ENCODE peak calls at places on chromosome 15, in five cellular contexts. One of them, this sample, is unnamed.

GRCh38 chr15:74042603-74043424 is 39.5 kb downstream of the GOLGA6A start:
- DNase-seq in fibroblast of pulmonary artery: no peak
- DNase-seq in WTC11: no peak
- DNase-seq in Peyer's patch: no peak
- DNase-seq in CD4-positive, alpha-beta T cell: no peak
- DNase-seq in this sample: no peak

GRCh38 chr15:93478922-93479321 is 389.9 kb upstream of the RGMA start:
- DNase-seq in fibroblast of pulmonary artery: no peak
- DNase-seq in Peyer's patch: no peak
- DNase-seq in CD4-positive, alpha-beta T cell: no peak
- DNase-seq in WTC11: no peak
- DNase-seq in this sample: no peak

GRCh38 chr15:39453500-39454073 is 127.3 kb upstream of the THBS1 start:
- DNase-seq in Peyer's patch: no peak
- DNase-seq in fibroblast of pulmonary artery: no peak
- DNase-seq in WTC11: no peak
- DNase-seq in CD4-positive, alpha-beta T cell: no peak
- DNase-seq in this sample: no peak

GRCh38 chr15:65862682-65863081 is 6.6 kb upstream of the RAB11A start:
- DNase-seq in CD4-positive, alpha-beta T cell: peak
- DNase-seq in WTC11: peak
- DNase-seq in Peyer's patch: peak
- DNase-seq in fibroblast of pulmonary artery: peak
- DNase-seq in this sample: no peak

GRCh38 chr15:49715213-49715612 is 94.4 kb downstream of the DTWD1 start:
- DNase-seq in CD4-positive, alpha-beta T cell: no peak
- DNase-seq in fibroblast of pulmonary artery: no peak
- DNase-seq in WTC11: no peak
- DNase-seq in Peyer's patch: no peak
- DNase-seq in this sample: no peak

GRCh38 chr15:94265009-94265408 is 33.6 kb downstream of the MCTP2 start:
- DNase-seq in Peyer's patch: no peak
- DNase-seq in fibroblast of pulmonary artery: no peak
- DNase-seq in CD4-positive, alpha-beta T cell: no peak
- DNase-seq in WTC11: no peak
- DNase-seq in this sample: no peak

GRCh38 chr15:75891895-75892294 is 11.8 kb upstream of the FBXO22 start:
- DNase-seq in fibroblast of pulmonary artery: peak
- DNase-seq in CD4-positive, alpha-beta T cell: no peak
- DNase-seq in Peyer's patch: no peak
- DNase-seq in WTC11: no peak
- DNase-seq in this sample: no peak

GRCh38 chr15:76209523-76209922 is 101.7 kb downstream of the ETFA start:
- DNase-seq in WTC11: no peak
- DNase-seq in CD4-positive, alpha-beta T cell: no peak
- DNase-seq in Peyer's patch: no peak
- DNase-seq in fibroblast of pulmonary artery: no peak
- DNase-seq in this sample: no peak

GRCh38 chr15:45199136-45199810 is 11.5 kb upstream of the SHF start:
- DNase-seq in WTC11: peak
- DNase-seq in Peyer's patch: peak
- DNase-seq in CD4-positive, alpha-beta T cell: peak
- DNase-seq in fibroblast of pulmonary artery: no peak
- DNase-seq in this sample: no peak

GRCh38 chr15:91055548-91056331 is 33.3 kb upstream of the VPS33B start:
- DNase-seq in WTC11: peak
- DNase-seq in Peyer's patch: peak
- DNase-seq in fibroblast of pulmonary artery: peak
- DNase-seq in CD4-positive, alpha-beta T cell: peak
- DNase-seq in this sample: peak

GRCh38 chr15:80861776-80862175 is 82.6 kb downstream of the CEMIP start:
- DNase-seq in Peyer's patch: no peak
- DNase-seq in WTC11: no peak
- DNase-seq in CD4-positive, alpha-beta T cell: no peak
- DNase-seq in fibroblast of pulmonary artery: no peak
- DNase-seq in this sample: no peak

GRCh38 chr15:55942332-55942731 is 51.1 kb downstream of the NEDD4 start:
- DNase-seq in WTC11: no peak
- DNase-seq in Peyer's patch: no peak
- DNase-seq in CD4-positive, alpha-beta T cell: no peak
- DNase-seq in fibroblast of pulmonary artery: peak
- DNase-seq in this sample: no peak

GRCh38 chr15:50227076-50227475 is 38.5 kb downstream of the HDC start:
- DNase-seq in WTC11: no peak
- DNase-seq in fibroblast of pulmonary artery: peak
- DNase-seq in Peyer's patch: no peak
- DNase-seq in CD4-positive, alpha-beta T cell: no peak
- DNase-seq in this sample: no peak

GRCh38 chr15:95409924-95410323 is 920.6 kb upstream of the NR2F2 start:
- DNase-seq in fibroblast of pulmonary artery: no peak
- DNase-seq in CD4-positive, alpha-beta T cell: no peak
- DNase-seq in WTC11: no peak
- DNase-seq in Peyer's patch: no peak
- DNase-seq in this sample: no peak

GRCh38 chr15:43776101-43776717 is 557 bp downstream of the ELL3 start:
- DNase-seq in WTC11: peak
- DNase-seq in Peyer's patch: peak
- DNase-seq in CD4-positive, alpha-beta T cell: no peak
- DNase-seq in fibroblast of pulmonary artery: no peak
- DNase-seq in this sample: no peak

GRCh38 chr15:45185903-45186770 is 1.6 kb downstream of the SHF start:
- DNase-seq in CD4-positive, alpha-beta T cell: no peak
- DNase-seq in fibroblast of pulmonary artery: no peak
- DNase-seq in Peyer's patch: no peak
- DNase-seq in WTC11: no peak
- DNase-seq in this sample: no peak

GRCh38 chr15:74178326-74179100 is 5.0 kb downstream of the ISLR start:
- DNase-seq in fibroblast of pulmonary artery: no peak
- DNase-seq in Peyer's patch: no peak
- DNase-seq in WTC11: no peak
- DNase-seq in CD4-positive, alpha-beta T cell: no peak
- DNase-seq in this sample: no peak

GRCh38 chr15:43900964-43901363 is 74.2 kb downstream of the WDR76 start:
- DNase-seq in WTC11: no peak
- DNase-seq in Peyer's patch: no peak
- DNase-seq in fibroblast of pulmonary artery: no peak
- DNase-seq in CD4-positive, alpha-beta T cell: no peak
- DNase-seq in this sample: no peak

GRCh38 chr15:92375057-92375456 is 18.6 kb upstream of the ST8SIA2 start:
- DNase-seq in WTC11: no peak
- DNase-seq in CD4-positive, alpha-beta T cell: no peak
- DNase-seq in fibroblast of pulmonary artery: no peak
- DNase-seq in Peyer's patch: no peak
- DNase-seq in this sample: no peak

GRCh38 chr15:39127925-39128617 is 452.8 kb upstream of the THBS1 start:
- DNase-seq in WTC11: no peak
- DNase-seq in Peyer's patch: no peak
- DNase-seq in CD4-positive, alpha-beta T cell: no peak
- DNase-seq in fibroblast of pulmonary artery: peak
- DNase-seq in this sample: no peak

GRCh38 chr15:40680151-40680550 is 14.8 kb upstream of the RAD51 start:
- DNase-seq in fibroblast of pulmonary artery: no peak
- DNase-seq in WTC11: no peak
- DNase-seq in CD4-positive, alpha-beta T cell: no peak
- DNase-seq in Peyer's patch: no peak
- DNase-seq in this sample: no peak

GRCh38 chr15:38072007-38072506 is 137.6 kb downstream of the TMCO5A start:
- DNase-seq in Peyer's patch: no peak
- DNase-seq in fibroblast of pulmonary artery: no peak
- DNase-seq in CD4-positive, alpha-beta T cell: no peak
- DNase-seq in WTC11: no peak
- DNase-seq in this sample: no peak

GRCh38 chr15:90667063-90667754 is 49.9 kb upstream of the BLM start:
- DNase-seq in CD4-positive, alpha-beta T cell: no peak
- DNase-seq in Peyer's patch: peak
- DNase-seq in fibroblast of pulmonary artery: no peak
- DNase-seq in WTC11: no peak
- DNase-seq in this sample: no peak

GRCh38 chr15:97904196-97904572 is 56.3 kb upstream of the ARRDC4 start:
- DNase-seq in CD4-positive, alpha-beta T cell: no peak
- DNase-seq in fibroblast of pulmonary artery: peak
- DNase-seq in Peyer's patch: peak
- DNase-seq in WTC11: peak
- DNase-seq in this sample: peak
- TF ChIP-seq CTCF in CD4-positive, alpha-beta T cell: no peak
- TF ChIP-seq CTCF in fibroblast of pulmonary artery: peak
- TF ChIP-seq CTCF in Peyer's patch: no peak
- TF ChIP-seq CTCF in WTC11: no peak
- TF ChIP-seq CTCF in this sample: peak

GRCh38 chr15:70584838-70585706 is 178.3 kb downstream of the UACA start:
- DNase-seq in CD4-positive, alpha-beta T cell: peak
- DNase-seq in fibroblast of pulmonary artery: no peak
- DNase-seq in WTC11: peak
- DNase-seq in Peyer's patch: peak
- DNase-seq in this sample: peak
- TF ChIP-seq CTCF in CD4-positive, alpha-beta T cell: peak
- TF ChIP-seq CTCF in fibroblast of pulmonary artery: peak
- TF ChIP-seq CTCF in WTC11: peak
- TF ChIP-seq CTCF in Peyer's patch: no peak
- TF ChIP-seq CTCF in this sample: peak

DNA sequence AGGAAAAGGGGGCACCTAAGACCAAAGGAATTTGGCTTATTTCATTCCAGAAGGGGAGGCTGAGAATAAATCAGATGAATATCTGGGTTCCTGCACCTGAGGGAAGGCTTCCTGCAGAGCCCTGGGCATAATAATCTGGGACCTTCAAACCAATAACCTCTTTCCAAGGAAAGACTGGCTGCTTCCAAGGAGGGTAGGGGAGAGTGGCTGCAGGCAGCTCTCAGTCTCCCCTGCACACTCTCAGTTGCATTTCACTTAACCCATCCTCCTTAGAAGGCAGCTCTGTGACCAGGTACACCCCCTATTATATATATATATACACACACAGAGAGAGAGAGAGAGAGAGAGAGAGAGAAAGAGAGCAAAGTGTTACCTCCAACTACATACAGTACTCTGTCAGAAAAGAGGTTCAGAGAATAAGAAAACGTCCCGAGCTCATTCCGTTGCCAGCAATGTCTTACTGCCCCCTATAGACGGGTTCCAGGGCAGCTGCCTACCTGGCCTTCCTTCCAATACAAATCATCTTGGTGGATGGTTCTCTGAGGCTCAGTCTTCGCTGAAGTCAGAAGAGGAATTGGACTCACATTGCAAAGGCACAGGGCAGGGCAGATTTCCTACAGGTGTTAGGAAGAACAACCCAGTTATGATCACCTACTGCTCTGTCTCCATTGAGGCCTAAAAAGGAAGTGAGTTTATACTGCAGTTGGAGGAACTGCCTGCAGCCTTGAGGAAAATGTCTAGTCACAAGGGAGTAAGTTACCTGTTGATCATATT is 26.1 kb downstream of the CAPN3 start:
- DNase-seq in CD4-positive, alpha-beta T cell: no peak
- DNase-seq in WTC11: peak
- DNase-seq in Peyer's patch: peak
- DNase-seq in fibroblast of pulmonary artery: peak
- DNase-seq in this sample: peak
- TF ChIP-seq CTCF in CD4-positive, alpha-beta T cell: no peak
- TF ChIP-seq CTCF in WTC11: peak
- TF ChIP-seq CTCF in Peyer's patch: no peak
- TF ChIP-seq CTCF in fibroblast of pulmonary artery: peak
- TF ChIP-seq CTCF in this sample: peak

GRCh38 chr15:30984118-30984517 is 7.3 kb downstream of the MTMR10 start:
- DNase-seq in WTC11: no peak
- DNase-seq in fibroblast of pulmonary artery: no peak
- DNase-seq in CD4-positive, alpha-beta T cell: no peak
- DNase-seq in Peyer's patch: no peak
- DNase-seq in this sample: no peak
- TF ChIP-seq CTCF in WTC11: no peak
- TF ChIP-seq CTCF in fibroblast of pulmonary artery: no peak
- TF ChIP-seq CTCF in CD4-positive, alpha-beta T cell: no peak
- TF ChIP-seq CTCF in Peyer's patch: no peak
- TF ChIP-seq CTCF in this sample: no peak

GRCh38 chr15:98647774-98648653 is at the start of gene IGF1R:
- DNase-seq in fibroblast of pulmonary artery: peak
- DNase-seq in CD4-positive, alpha-beta T cell: peak
- DNase-seq in Peyer's patch: peak
- DNase-seq in WTC11: peak
- DNase-seq in this sample: peak
- TF ChIP-seq CTCF in fibroblast of pulmonary artery: no peak
- TF ChIP-seq CTCF in CD4-positive, alpha-beta T cell: peak
- TF ChIP-seq CTCF in Peyer's patch: no peak
- TF ChIP-seq CTCF in WTC11: peak
- TF ChIP-seq CTCF in this sample: no peak